ENCODE peak calls at places on chromosome 11, in four cellular contexts. S, H, E and T are unnamed samples.

GRCh38 chr11:134727636-134728035 is 315.6 kb upstream of the B3GAT1 start:
- DNase-seq in S (no peak), H (no peak), E (no peak), T (no peak)

GRCh38 chr11:104772806-104773241 is 125.4 kb downstream of the CASP12 start:
- DNase-seq in H (no peak), S (no peak), E (peak), T (no peak)

GRCh38 chr11:36569095-36569494 is 1.3 kb downstream of the RAG1 start:
- DNase-seq in H (no peak), E (no peak), S (no peak), T (no peak)

GRCh38 chr11:15177491-15177890 is 62.8 kb downstream of the INSC start:
- DNase-seq in S (no peak), E (no peak), H (no peak), T (no peak)

GRCh38 chr11:57426439-57426753 is 525 bp downstream of the SLC43A3 start:
- DNase-seq in H (no peak), S (peak), E (no peak), T (peak)

GRCh38 chr11:7576671-7577225 is 62.9 kb downstream of the PPFIBP2 start:
- DNase-seq in E (no peak), H (no peak), S (no peak), T (no peak)

GRCh38 chr11:135075740-135076139 is 663.7 kb upstream of the B3GAT1 start:
- DNase-seq in S (peak), E (peak), H (peak), T (peak)

GRCh38 chr11:119863811-119864601 is 135.0 kb upstream of the NECTIN1 start:
- DNase-seq in H (no peak), E (no peak), S (no peak), T (no peak)

GRCh38 chr11:80846979-80847378 is 1406.1 kb upstream of the TENM4 start:
- DNase-seq in H (no peak), S (no peak), E (no peak), T (no peak)

GRCh38 chr11:122141757-122142156 is 25.7 kb upstream of the BLID start:
- DNase-seq in S (no peak), E (no peak), H (no peak), T (no peak)

GRCh38 chr11:75946531-75947530 is 131.8 kb downstream of the UVRAG start:
- DNase-seq in H (no peak), E (peak), S (peak), T (no peak)

GRCh38 chr11:124717786-124718634 is 21.7 kb upstream of the NRGN start:
- DNase-seq in E (peak), H (peak), S (peak), T (peak)

GRCh38 chr11:28615542-28615941 is 507.4 kb downstream of the METTL15 start:
- DNase-seq in S (no peak), H (no peak), E (no peak), T (no peak)

GRCh38 chr11:115324569-115325432 is 179.4 kb downstream of the CADM1 start:
- DNase-seq in H (peak), S (peak), E (peak), T (peak)

GRCh38 chr11:30149998-30150397 is 80.8 kb upstream of the FSHB start:
- DNase-seq in H (no peak), S (peak), E (no peak), T (no peak)

GRCh38 chr11:125256471-125257010 is 92.0 kb downstream of the PKNOX2 start:
- DNase-seq in H (no peak), S (no peak), E (no peak), T (no peak)

GRCh38 chr11:3123761-3124733 is 41.1 kb downstream of the OSBPL5 start:
- DNase-seq in E (peak), S (peak), H (no peak), T (no peak)

GRCh38 chr11:59069082-59069481 is 17.0 kb upstream of the GLYATL1B start:
- DNase-seq in S (no peak), H (no peak), E (no peak), T (no peak)

GRCh38 chr11:118264568-118265470 is 722 bp upstream of the MPZL2 start:
- DNase-seq in E (no peak), S (no peak), H (no peak), T (no peak)

GRCh38 chr11:60133917-60134316 is 45.5 kb downstream of the MS4A2 start:
- DNase-seq in E (no peak), S (no peak), H (no peak), T (no peak)

GRCh38 chr11:2374456-2375201 is 2.5 kb upstream of the CD81 start:
- DNase-seq in E (no peak), H (no peak), S (no peak), T (no peak)

GRCh38 chr11:10314199-10315072 is 9.6 kb downstream of the ADM start:
- DNase-seq in S (no peak), E (peak), H (no peak), T (peak)

GRCh38 chr11:7480132-7480531 is 5.2 kb upstream of the OLFML1 start:
- DNase-seq in S (no peak), H (no peak), E (peak), T (no peak)

GRCh38 chr11:13324709-13325108 is 47.1 kb downstream of the BMAL1 start:
- DNase-seq in E (no peak), S (no peak), H (no peak), T (no peak)

GRCh38 chr11:1844221-1845094 is 5.7 kb downstream of the TNNI2 start:
- DNase-seq in H (no peak), S (no peak), E (peak), T (peak)

GRCh38 chr11:69915501-69916250 is 96.5 kb upstream of the FGF3 start:
- DNase-seq in H (peak), S (peak), E (peak), T (peak)

GRCh38 chr11:27735281-27735680 is 35.0 kb upstream of the BDNF start:
- DNase-seq in E (no peak), H (no peak), S (no peak), T (no peak)

GRCh38 chr11:94583885-94584500 is 16.8 kb downstream of the PIWIL4 start:
- DNase-seq in H (no peak), E (no peak), S (no peak), T (no peak)

DNA sequence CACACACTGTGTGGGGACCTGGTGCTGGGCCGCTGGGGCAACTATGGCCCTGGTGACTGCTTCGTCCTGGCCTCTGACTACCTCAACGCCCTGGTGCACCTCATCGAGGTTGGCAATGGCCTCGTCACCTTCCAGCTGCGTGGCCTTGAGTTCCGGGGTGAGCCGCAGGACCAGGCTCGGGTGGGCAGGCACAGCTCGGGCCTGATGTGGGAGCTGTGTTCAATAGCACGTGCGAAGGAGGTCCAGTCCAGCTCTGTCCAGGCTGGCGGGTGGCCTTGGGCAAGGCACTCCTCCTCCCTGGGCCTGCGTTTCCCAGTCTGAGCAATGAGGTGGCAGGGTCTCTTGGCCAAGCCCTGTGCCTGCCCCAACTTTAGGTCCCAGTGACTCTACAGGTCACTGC is 8.3 kb upstream of the SIPA1 start:
- DNase-seq in H (no peak), E (no peak), S (no peak), T (no peak)
- TF ChIP-seq CTCF in H (no peak), E (no peak), S (no peak), T (no peak)

GRCh38 chr11:95739108-95739507 is 50.5 kb downstream of the FAM76B start:
- DNase-seq in S (no peak), H (no peak), E (no peak), T (no peak)
- TF ChIP-seq CTCF in S (no peak), H (no peak), E (no peak), T (peak)

DNA sequence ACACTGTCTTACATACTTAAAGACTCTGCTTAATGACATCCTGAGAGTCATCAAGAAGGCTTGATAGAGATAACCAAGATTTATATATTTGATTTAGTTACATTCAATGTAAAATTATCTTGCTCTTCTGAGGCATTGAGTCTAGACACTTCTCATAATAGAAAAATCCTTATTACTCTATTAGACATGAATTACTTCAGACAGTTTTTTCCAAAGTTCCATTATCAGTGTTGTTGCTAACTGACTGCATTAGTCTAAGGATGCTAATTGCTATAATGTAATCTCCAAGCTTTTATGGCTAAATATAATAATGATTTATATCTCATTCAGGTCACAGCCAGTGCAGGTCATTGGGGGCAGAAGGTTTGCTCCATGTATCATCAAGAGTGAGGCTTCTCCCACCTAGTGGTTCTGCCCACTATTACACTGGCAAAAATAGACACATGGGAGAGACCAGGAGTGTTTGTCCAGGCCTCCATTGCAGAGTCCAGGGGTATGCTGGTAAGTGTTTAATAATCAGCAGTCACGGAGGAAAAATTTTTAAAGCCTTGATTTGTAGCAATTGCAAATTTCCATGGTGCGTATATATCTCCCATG is 377.2 kb upstream of the DDI1 start:
- DNase-seq in E (no peak), H (peak), S (no peak), T (no peak)
- TF ChIP-seq CTCF in E (no peak), H (peak), S (no peak), T (no peak)

GRCh38 chr11:98099371-98099770 is 921.4 kb upstream of the CNTN5 start:
- DNase-seq in S (no peak), E (no peak), H (no peak), T (no peak)
- TF ChIP-seq CTCF in S (no peak), E (no peak), H (no peak), T (no peak)

GRCh38 chr11:79049627-79050238 is 391.1 kb downstream of the TENM4 start:
- DNase-seq in H (no peak), E (no peak), S (no peak), T (no peak)

GRCh38 chr11:79050784-79051183 is 390.0 kb downstream of the TENM4 start:
- DNase-seq in H (no peak), E (peak), S (no peak), T (no peak)

GRCh38 chr11:79054636-79055035 is 386.2 kb downstream of the TENM4 start:
- DNase-seq in S (no peak), H (no peak), E (peak), T (no peak)

GRCh38 chr11:79055866-79056632 is 384.8 kb downstream of the TENM4 start:
- DNase-seq in H (no peak), E (peak), S (no peak), T (no peak)

DNA sequence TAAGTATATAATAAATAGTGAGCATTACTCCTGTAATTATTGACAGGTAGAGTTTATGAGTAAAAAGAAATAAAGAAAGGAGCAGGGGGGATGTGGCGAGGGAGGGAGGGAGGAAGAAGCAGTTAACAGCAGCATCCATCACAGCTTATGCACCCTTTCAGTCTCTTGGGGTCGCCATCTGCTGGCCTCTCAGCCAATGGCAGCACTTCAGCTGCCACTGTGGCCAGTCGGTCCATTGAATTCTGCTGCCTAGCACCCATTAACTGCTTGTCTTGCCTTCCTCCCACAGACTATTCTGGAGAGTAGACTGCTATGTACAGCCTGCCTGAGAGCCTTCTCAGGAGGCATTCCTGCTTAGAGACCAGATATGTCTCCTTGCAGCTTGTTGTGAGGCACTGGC is 388.3 kb downstream of the TENM4 start:
- DNase-seq in S (peak), H (peak), E (peak), T (no peak)
- TF ChIP-seq CTCF in S (no peak), H (no peak), E (no peak), T (no peak)

GRCh38 chr11:108970221-108970991 is 305.5 kb downstream of the DDX10 start:
- DNase-seq in E (no peak), S (no peak), H (no peak), T (no peak)
- TF ChIP-seq CTCF in E (no peak), S (no peak), H (no peak), T (no peak)

GRCh38 chr11:86408845-86409244 is 34.2 kb downstream of the CCDC81 start:
- DNase-seq in H (no peak), E (peak), S (no peak), T (no peak)
- TF ChIP-seq CTCF in H (peak), E (peak), S (no peak), T (no peak)